ENCODE peak calls at places on chromosomes 11 and 22, in seven cellular contexts. One of them, this sample, is unnamed.
A peak's percentile ranks its signal among the peaks of the same experiment; 100 is the strongest.

GRCh38 chr11:119381186-119381988 is at the start of gene USP2:
- DNase-seq in DND-41: peak; percentile 94
- DNase-seq in spleen: peak; percentile 98
- DNase-seq in tibial nerve: peak; percentile 94
- DNase-seq in naive thymus-derived CD4-positive, alpha-beta T cell: peak; percentile 96
- DNase-seq in left lung: peak; percentile 98
- DNase-seq in colonic mucosa: peak; percentile 97
- DNase-seq in this sample: peak; percentile 99

GRCh38 chr11:43738600-43739409 is 58.3 kb downstream of the HSD17B12 start:
- DNase-seq in DND-41: no peak
- DNase-seq in tibial nerve: no peak
- DNase-seq in colonic mucosa: no peak
- DNase-seq in naive thymus-derived CD4-positive, alpha-beta T cell: no peak
- DNase-seq in left lung: no peak
- DNase-seq in spleen: no peak
- DNase-seq in this sample: no peak

GRCh38 chr11:119375629-119376196 is 5.8 kb downstream of the USP2 start:
- DNase-seq in naive thymus-derived CD4-positive, alpha-beta T cell: no peak
- DNase-seq in tibial nerve: peak; percentile 66
- DNase-seq in left lung: no peak
- DNase-seq in colonic mucosa: peak; percentile 58
- DNase-seq in spleen: no peak
- DNase-seq in DND-41: no peak
- DNase-seq in this sample: no peak

GRCh38 chr22:23032681-23033080 is 37.6 kb upstream of the GNAZ start:
- DNase-seq in naive thymus-derived CD4-positive, alpha-beta T cell: no peak
- DNase-seq in DND-41: no peak
- DNase-seq in spleen: no peak
- DNase-seq in colonic mucosa: no peak
- DNase-seq in tibial nerve: no peak
- DNase-seq in left lung: no peak
- DNase-seq in this sample: no peak

GRCh38 chr22:40603088-40603605 is 33.4 kb downstream of the MRTFA start:
- DNase-seq in naive thymus-derived CD4-positive, alpha-beta T cell: no peak
- DNase-seq in left lung: no peak
- DNase-seq in tibial nerve: no peak
- DNase-seq in DND-41: no peak
- DNase-seq in colonic mucosa: no peak
- DNase-seq in spleen: no peak
- DNase-seq in this sample: no peak

GRCh38 chr22:50190182-50190951 is 4.7 kb downstream of the TRABD start:
- DNase-seq in tibial nerve: no peak
- DNase-seq in spleen: peak; percentile 99
- DNase-seq in colonic mucosa: peak; percentile 90
- DNase-seq in naive thymus-derived CD4-positive, alpha-beta T cell: peak; percentile 83
- DNase-seq in left lung: peak; percentile 96
- DNase-seq in DND-41: peak; percentile 53
- DNase-seq in this sample: peak; percentile 90

GRCh38 chr11:129998905-129999304 is 3.7 kb downstream of the PRDM10 start:
- DNase-seq in DND-41: no peak
- DNase-seq in naive thymus-derived CD4-positive, alpha-beta T cell: no peak
- DNase-seq in spleen: no peak
- DNase-seq in left lung: no peak
- DNase-seq in colonic mucosa: peak; percentile 20
- DNase-seq in tibial nerve: no peak
- DNase-seq in this sample: no peak

GRCh38 chr22:27139935-27140493 is 482.6 kb downstream of the MIAT start:
- DNase-seq in spleen: no peak
- DNase-seq in tibial nerve: no peak
- DNase-seq in left lung: peak; percentile 49
- DNase-seq in DND-41: no peak
- DNase-seq in naive thymus-derived CD4-positive, alpha-beta T cell: no peak
- DNase-seq in colonic mucosa: no peak
- DNase-seq in this sample: no peak

GRCh38 chr11:120324932-120325810 is at the start of gene TLCD5:
- DNase-seq in tibial nerve: peak; percentile 41
- DNase-seq in DND-41: no peak
- DNase-seq in colonic mucosa: no peak
- DNase-seq in left lung: peak; percentile 88
- DNase-seq in spleen: peak; percentile 84
- DNase-seq in naive thymus-derived CD4-positive, alpha-beta T cell: no peak
- DNase-seq in this sample: no peak

GRCh38 chr22:35215993-35216392 is 41.3 kb upstream of the HMGXB4 start:
- DNase-seq in naive thymus-derived CD4-positive, alpha-beta T cell: no peak
- DNase-seq in tibial nerve: no peak
- DNase-seq in left lung: no peak
- DNase-seq in spleen: no peak
- DNase-seq in colonic mucosa: no peak
- DNase-seq in DND-41: no peak
- DNase-seq in this sample: no peak

GRCh38 chr22:50531546-50532352 is 1.9 kb upstream of the TYMP start:
- DNase-seq in colonic mucosa: peak; percentile 84
- DNase-seq in DND-41: no peak
- DNase-seq in naive thymus-derived CD4-positive, alpha-beta T cell: no peak
- DNase-seq in tibial nerve: peak; percentile 70
- DNase-seq in left lung: peak; percentile 95
- DNase-seq in spleen: peak; percentile 96
- DNase-seq in this sample: peak; percentile 49

GRCh38 chr11:64218628-64219353 is 7.2 kb downstream of the TRPT1 start:
- DNase-seq in tibial nerve: no peak
- DNase-seq in colonic mucosa: no peak
- DNase-seq in spleen: no peak
- DNase-seq in naive thymus-derived CD4-positive, alpha-beta T cell: no peak
- DNase-seq in left lung: peak; percentile 20
- DNase-seq in DND-41: no peak
- DNase-seq in this sample: no peak

GRCh38 chr11:122207921-122208764 is 92.1 kb upstream of the BLID start:
- DNase-seq in colonic mucosa: no peak
- DNase-seq in spleen: no peak
- DNase-seq in tibial nerve: no peak
- DNase-seq in left lung: no peak
- DNase-seq in DND-41: no peak
- DNase-seq in naive thymus-derived CD4-positive, alpha-beta T cell: no peak
- DNase-seq in this sample: no peak

GRCh38 chr11:1292018-1292643 is 17.3 kb downstream of the TOLLIP start:
- DNase-seq in naive thymus-derived CD4-positive, alpha-beta T cell: no peak
- DNase-seq in tibial nerve: no peak
- DNase-seq in DND-41: no peak
- DNase-seq in spleen: no peak
- DNase-seq in colonic mucosa: no peak
- DNase-seq in left lung: no peak
- DNase-seq in this sample: no peak

GRCh38 chr11:129223701-129224149 is 31.6 kb upstream of the ARHGAP32 start:
- DNase-seq in spleen: no peak
- DNase-seq in naive thymus-derived CD4-positive, alpha-beta T cell: no peak
- DNase-seq in colonic mucosa: no peak
- DNase-seq in left lung: no peak
- DNase-seq in tibial nerve: no peak
- DNase-seq in DND-41: no peak
- DNase-seq in this sample: no peak

GRCh38 chr22:44186737-44187136 is 6.0 kb downstream of the PARVG start:
- DNase-seq in spleen: no peak
- DNase-seq in left lung: no peak
- DNase-seq in colonic mucosa: no peak
- DNase-seq in DND-41: no peak
- DNase-seq in tibial nerve: no peak
- DNase-seq in naive thymus-derived CD4-positive, alpha-beta T cell: no peak
- DNase-seq in this sample: no peak

GRCh38 chr11:119367661-119368120 is 13.8 kb downstream of the USP2 start:
- DNase-seq in naive thymus-derived CD4-positive, alpha-beta T cell: no peak
- DNase-seq in colonic mucosa: peak; percentile 49
- DNase-seq in spleen: peak; percentile 31
- DNase-seq in left lung: no peak
- DNase-seq in tibial nerve: no peak
- DNase-seq in DND-41: no peak
- DNase-seq in this sample: no peak

GRCh38 chr11:17152306-17152705 is 55.5 kb downstream of the PIK3C2A start:
- DNase-seq in left lung: no peak
- DNase-seq in tibial nerve: no peak
- DNase-seq in naive thymus-derived CD4-positive, alpha-beta T cell: no peak
- DNase-seq in DND-41: no peak
- DNase-seq in spleen: no peak
- DNase-seq in colonic mucosa: no peak
- DNase-seq in this sample: no peak

GRCh38 chr11:17156283-17156682 is 51.5 kb downstream of the PIK3C2A start:
- DNase-seq in colonic mucosa: no peak
- DNase-seq in DND-41: no peak
- DNase-seq in spleen: no peak
- DNase-seq in left lung: no peak
- DNase-seq in naive thymus-derived CD4-positive, alpha-beta T cell: no peak
- DNase-seq in tibial nerve: no peak
- DNase-seq in this sample: no peak

GRCh38 chr11:17157773-17158172 is 50.0 kb downstream of the PIK3C2A start:
- DNase-seq in left lung: no peak
- DNase-seq in DND-41: no peak
- DNase-seq in spleen: no peak
- DNase-seq in colonic mucosa: no peak
- DNase-seq in naive thymus-derived CD4-positive, alpha-beta T cell: no peak
- DNase-seq in tibial nerve: no peak
- DNase-seq in this sample: no peak

GRCh38 chr11:17153759-17154158 is 54.0 kb downstream of the PIK3C2A start:
- DNase-seq in DND-41: no peak
- DNase-seq in left lung: no peak
- DNase-seq in colonic mucosa: no peak
- DNase-seq in spleen: no peak
- DNase-seq in tibial nerve: no peak
- DNase-seq in naive thymus-derived CD4-positive, alpha-beta T cell: no peak
- DNase-seq in this sample: no peak

DNA sequence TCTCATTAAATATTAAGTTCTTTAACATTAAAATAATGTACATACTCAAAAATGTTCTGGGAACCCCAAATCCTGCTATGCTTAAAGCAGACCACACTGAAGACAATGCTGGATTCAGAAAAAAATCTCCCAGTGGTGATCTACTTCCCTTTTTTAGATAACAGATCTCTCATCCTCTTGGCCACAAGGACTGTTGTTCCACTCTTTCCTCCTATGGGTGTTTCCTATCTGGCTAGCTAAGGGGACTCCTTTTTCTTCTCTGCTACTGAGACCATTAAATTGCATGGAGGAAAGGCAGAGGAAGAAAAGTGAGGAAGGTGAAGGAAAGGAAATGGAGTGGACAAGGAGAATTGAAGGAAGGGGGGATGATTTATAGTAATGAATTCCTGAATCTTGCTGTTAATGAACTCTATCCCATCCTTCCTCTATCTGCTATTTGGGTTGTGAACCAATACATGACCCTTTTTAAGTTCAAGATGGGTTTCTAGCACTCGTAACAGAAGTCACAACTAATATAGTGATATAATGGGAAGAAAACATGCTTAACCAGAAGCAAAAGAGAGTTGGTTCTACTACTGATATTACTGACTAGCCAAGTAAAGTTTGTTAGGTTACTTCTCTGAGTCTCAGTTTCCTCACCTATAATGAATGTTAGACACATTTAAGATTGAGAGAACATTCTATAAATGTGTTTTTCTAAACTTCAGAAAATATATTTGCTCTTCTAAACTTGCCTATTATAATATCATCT is 53.2 kb downstream of the PIK3C2A start:
- DNase-seq in left lung: no peak
- DNase-seq in DND-41: no peak
- DNase-seq in naive thymus-derived CD4-positive, alpha-beta T cell: no peak
- DNase-seq in colonic mucosa: no peak
- DNase-seq in tibial nerve: no peak
- DNase-seq in spleen: no peak
- DNase-seq in this sample: no peak
- H3K27ac ChIP-seq in left lung: no peak overlapping the region
- H3K27ac ChIP-seq in DND-41: no peak overlapping the region
- H3K27ac ChIP-seq in naive thymus-derived CD4-positive, alpha-beta T cell: no peak overlapping the region
- H3K27ac ChIP-seq in colonic mucosa: no peak overlapping the region
- H3K27ac ChIP-seq in tibial nerve: peak overlapping the region; percentile 40
- H3K27ac ChIP-seq in spleen: peak overlapping the region; percentile 73
- H3K27ac ChIP-seq in this sample: no peak overlapping the region

GRCh38 chr11:13276454-13276851 is 1.1 kb upstream of the BMAL1 start:
- DNase-seq in left lung: peak; percentile 20
- DNase-seq in tibial nerve: no peak
- DNase-seq in colonic mucosa: peak; percentile 35
- DNase-seq in DND-41: peak; percentile 12
- DNase-seq in naive thymus-derived CD4-positive, alpha-beta T cell: no peak
- DNase-seq in spleen: no peak
- DNase-seq in this sample: peak; percentile 4
- H3K4me3 ChIP-seq in left lung: peak overlapping the region; percentile 96
- H3K4me3 ChIP-seq in tibial nerve: peak overlapping the region; percentile 99
- H3K4me3 ChIP-seq in colonic mucosa: peak overlapping the region; percentile 98
- H3K4me3 ChIP-seq in DND-41: peak overlapping the region; percentile 76
- H3K4me3 ChIP-seq in naive thymus-derived CD4-positive, alpha-beta T cell: peak overlapping the region; percentile 80
- H3K4me3 ChIP-seq in spleen: peak overlapping the region; percentile 99
- H3K4me3 ChIP-seq in this sample: peak overlapping the region; percentile 98

DNA sequence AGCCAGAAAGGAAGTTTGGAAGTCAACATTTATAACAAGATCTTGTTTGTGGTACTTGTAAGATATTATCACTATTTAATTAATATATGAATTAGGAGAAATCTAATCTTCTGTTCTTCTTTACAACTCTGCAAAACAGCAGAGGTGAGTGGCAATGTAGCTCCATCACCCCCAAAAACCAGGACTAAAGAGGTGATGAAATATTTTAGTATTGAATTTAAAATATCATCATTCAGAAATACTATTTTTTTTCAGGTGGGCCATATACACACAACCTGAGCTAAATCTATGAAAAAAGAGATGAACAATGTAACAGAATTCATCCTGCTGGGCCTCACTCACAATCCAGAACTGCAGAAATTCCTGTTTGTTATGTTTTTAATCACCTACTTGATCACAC is at the start of gene OR4C45:
- DNase-seq in colonic mucosa: no peak
- DNase-seq in left lung: no peak
- DNase-seq in spleen: no peak
- DNase-seq in DND-41: no peak
- DNase-seq in tibial nerve: no peak
- DNase-seq in naive thymus-derived CD4-positive, alpha-beta T cell: no peak
- DNase-seq in this sample: no peak
- H3K9me3 ChIP-seq in colonic mucosa: no peaks in the 10 kb centered on the region
- H3K9me3 ChIP-seq in left lung: no peaks in the 10 kb centered on the region
- H3K9me3 ChIP-seq in spleen: peaks cover 7% of the 10 kb centered on the region
- H3K9me3 ChIP-seq in DND-41: no peaks in the 10 kb centered on the region
- H3K9me3 ChIP-seq in tibial nerve: no peaks in the 10 kb centered on the region
- H3K9me3 ChIP-seq in naive thymus-derived CD4-positive, alpha-beta T cell: peaks cover 3% of the 10 kb centered on the region
- H3K9me3 ChIP-seq in this sample: no peaks in the 10 kb centered on the region

DNA sequence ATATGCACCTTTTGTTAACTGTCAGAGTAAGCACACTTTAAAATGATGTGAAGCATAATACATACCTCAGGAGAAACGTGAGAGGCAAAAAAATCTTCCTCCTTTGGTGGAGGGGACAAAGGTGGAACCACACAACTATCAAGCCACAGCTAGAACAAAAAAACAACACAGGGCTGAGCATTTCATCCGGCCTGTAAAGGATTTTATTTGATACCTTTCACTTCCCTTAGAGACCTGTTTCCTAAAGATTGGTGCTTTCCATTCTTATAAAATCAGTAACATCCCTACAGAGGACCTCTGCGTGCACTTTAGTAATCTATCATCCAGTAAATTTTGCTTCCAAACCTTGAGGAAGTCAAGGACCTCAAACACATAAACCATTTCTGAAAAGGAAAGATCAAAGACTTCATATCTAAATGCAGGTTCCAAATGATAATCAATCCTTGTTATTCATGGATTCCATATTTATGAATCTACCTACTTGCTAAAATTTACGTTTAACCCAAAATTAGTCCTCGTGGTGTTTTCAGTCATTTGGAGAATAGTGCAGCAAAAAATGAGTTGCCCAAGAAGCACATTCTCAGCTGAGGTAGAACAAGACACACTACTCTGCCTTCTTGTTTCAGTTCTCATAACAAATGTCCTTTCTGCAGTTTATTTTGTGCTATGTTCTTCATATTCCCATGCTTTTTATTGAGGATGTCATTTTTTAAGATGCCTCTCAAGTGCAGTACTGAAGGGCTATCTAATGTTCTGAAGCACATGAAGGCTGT is 22.7 kb downstream of the ARFGAP3 start:
- DNase-seq in left lung: no peak
- DNase-seq in tibial nerve: no peak
- DNase-seq in colonic mucosa: no peak
- DNase-seq in naive thymus-derived CD4-positive, alpha-beta T cell: no peak
- DNase-seq in spleen: no peak
- DNase-seq in DND-41: no peak
- DNase-seq in this sample: no peak
- H3K27ac ChIP-seq in left lung: no peak overlapping the region
- H3K27ac ChIP-seq in tibial nerve: no peak overlapping the region
- H3K27ac ChIP-seq in colonic mucosa: no peak overlapping the region
- H3K27ac ChIP-seq in naive thymus-derived CD4-positive, alpha-beta T cell: no peak overlapping the region
- H3K27ac ChIP-seq in spleen: no peak overlapping the region
- H3K27ac ChIP-seq in DND-41: no peak overlapping the region
- H3K27ac ChIP-seq in this sample: no peak overlapping the region

This sample was measured in CD8-positive, alpha-beta memory T cell.